ENCODE peak calls at places on chromosomes 6 and 20, in nine cellular contexts. One of them, this sample, is unnamed.

GRCh38 chr20:14860410-14860814 is 523.0 kb upstream of the FLRT3 start:
- DNase-seq in spleen: no peak
- DNase-seq in GM13976: no peak
- DNase-seq in cardiac fibroblast: no peak
- DNase-seq in foreskin fibroblast: no peak
- DNase-seq in glutamatergic neuron: peak; percentile 19
- DNase-seq in AG10803: no peak
- DNase-seq in choroid plexus epithelial cell: no peak
- DNase-seq in HFFc6: no peak
- DNase-seq in this sample: no peak

GRCh38 chr6:161411265-161411944 is 137.5 kb upstream of the AGPAT4 start:
- DNase-seq in spleen: no peak
- DNase-seq in glutamatergic neuron: no peak
- DNase-seq in GM13976: no peak
- DNase-seq in AG10803: no peak
- DNase-seq in HFFc6: no peak
- DNase-seq in foreskin fibroblast: no peak
- DNase-seq in choroid plexus epithelial cell: peak; percentile 33
- DNase-seq in cardiac fibroblast: peak; percentile 38
- DNase-seq in this sample: no peak

GRCh38 chr6:87093651-87094050 is 1.3 kb downstream of the CGA start:
- DNase-seq in HFFc6: peak; percentile 23
- DNase-seq in glutamatergic neuron: no peak
- DNase-seq in choroid plexus epithelial cell: peak; percentile 11
- DNase-seq in spleen: no peak
- DNase-seq in cardiac fibroblast: peak; percentile 32
- DNase-seq in AG10803: peak; percentile 8
- DNase-seq in foreskin fibroblast: peak; percentile 14
- DNase-seq in GM13976: no peak
- DNase-seq in this sample: no peak

GRCh38 chr20:52150440-52151258 is 40.9 kb downstream of the ZFP64 start:
- DNase-seq in cardiac fibroblast: peak; percentile 70
- DNase-seq in spleen: no peak
- DNase-seq in choroid plexus epithelial cell: peak; percentile 75
- DNase-seq in AG10803: peak; percentile 42
- DNase-seq in GM13976: peak; percentile 66
- DNase-seq in foreskin fibroblast: peak; percentile 67
- DNase-seq in HFFc6: peak; percentile 20
- DNase-seq in glutamatergic neuron: no peak
- DNase-seq in this sample: peak; percentile 71

GRCh38 chr6:26336355-26337198 is 28.4 kb upstream of the BTN3A2 start:
- DNase-seq in cardiac fibroblast: peak; percentile 70
- DNase-seq in foreskin fibroblast: peak; percentile 81
- DNase-seq in GM13976: no peak
- DNase-seq in choroid plexus epithelial cell: peak; percentile 66
- DNase-seq in HFFc6: peak; percentile 70
- DNase-seq in AG10803: peak; percentile 62
- DNase-seq in glutamatergic neuron: no peak
- DNase-seq in spleen: no peak
- DNase-seq in this sample: no peak

GRCh38 chr6:156865019-156865629 is 87.9 kb downstream of the ARID1B start:
- DNase-seq in choroid plexus epithelial cell: peak; percentile 67
- DNase-seq in AG10803: peak; percentile 53
- DNase-seq in glutamatergic neuron: no peak
- DNase-seq in cardiac fibroblast: peak; percentile 68
- DNase-seq in GM13976: no peak
- DNase-seq in HFFc6: no peak
- DNase-seq in spleen: no peak
- DNase-seq in foreskin fibroblast: peak; percentile 63
- DNase-seq in this sample: no peak

GRCh38 chr6:149154137-149154900 is 163.2 kb upstream of the TAB2 start:
- DNase-seq in cardiac fibroblast: peak; percentile 17
- DNase-seq in GM13976: no peak
- DNase-seq in choroid plexus epithelial cell: peak; percentile 51
- DNase-seq in spleen: no peak
- DNase-seq in glutamatergic neuron: no peak
- DNase-seq in AG10803: no peak
- DNase-seq in HFFc6: no peak
- DNase-seq in foreskin fibroblast: no peak
- DNase-seq in this sample: no peak

GRCh38 chr6:33978593-33979150 is 167.2 kb downstream of the GRM4 start:
- DNase-seq in HFFc6: no peak
- DNase-seq in AG10803: no peak
- DNase-seq in foreskin fibroblast: no peak
- DNase-seq in spleen: peak; percentile 27
- DNase-seq in choroid plexus epithelial cell: no peak
- DNase-seq in cardiac fibroblast: no peak
- DNase-seq in glutamatergic neuron: no peak
- DNase-seq in GM13976: no peak
- DNase-seq in this sample: no peak

GRCh38 chr6:105320766-105321165 is 82.1 kb downstream of the PREP start:
- DNase-seq in foreskin fibroblast: no peak
- DNase-seq in spleen: no peak
- DNase-seq in cardiac fibroblast: no peak
- DNase-seq in AG10803: no peak
- DNase-seq in choroid plexus epithelial cell: no peak
- DNase-seq in GM13976: no peak
- DNase-seq in glutamatergic neuron: no peak
- DNase-seq in HFFc6: no peak
- DNase-seq in this sample: no peak

GRCh38 chr6:158377866-158378265 is 65.6 kb downstream of the TULP4 start:
- DNase-seq in HFFc6: peak; percentile 47
- DNase-seq in glutamatergic neuron: no peak
- DNase-seq in choroid plexus epithelial cell: peak; percentile 79
- DNase-seq in foreskin fibroblast: peak; percentile 54
- DNase-seq in GM13976: no peak
- DNase-seq in spleen: no peak
- DNase-seq in cardiac fibroblast: peak; percentile 32
- DNase-seq in AG10803: peak; percentile 42
- DNase-seq in this sample: no peak

GRCh38 chr6:52610745-52611355 is 34.0 kb upstream of the TRAM2 start:
- DNase-seq in spleen: no peak
- DNase-seq in AG10803: peak; percentile 54
- DNase-seq in foreskin fibroblast: peak; percentile 80
- DNase-seq in cardiac fibroblast: peak; percentile 69
- DNase-seq in choroid plexus epithelial cell: peak; percentile 51
- DNase-seq in GM13976: no peak
- DNase-seq in HFFc6: peak; percentile 67
- DNase-seq in glutamatergic neuron: no peak
- DNase-seq in this sample: no peak

GRCh38 chr6:27049863-27050781 is 197.4 kb upstream of the PRSS16 start:
- DNase-seq in HFFc6: no peak
- DNase-seq in GM13976: no peak
- DNase-seq in foreskin fibroblast: no peak
- DNase-seq in cardiac fibroblast: no peak
- DNase-seq in glutamatergic neuron: no peak
- DNase-seq in choroid plexus epithelial cell: no peak
- DNase-seq in spleen: no peak
- DNase-seq in AG10803: no peak
- DNase-seq in this sample: no peak

GRCh38 chr20:17587831-17588230 is 18.0 kb downstream of the DSTN start:
- DNase-seq in HFFc6: no peak
- DNase-seq in cardiac fibroblast: no peak
- DNase-seq in choroid plexus epithelial cell: no peak
- DNase-seq in spleen: no peak
- DNase-seq in glutamatergic neuron: no peak
- DNase-seq in AG10803: no peak
- DNase-seq in foreskin fibroblast: no peak
- DNase-seq in GM13976: no peak
- DNase-seq in this sample: no peak

DNA sequence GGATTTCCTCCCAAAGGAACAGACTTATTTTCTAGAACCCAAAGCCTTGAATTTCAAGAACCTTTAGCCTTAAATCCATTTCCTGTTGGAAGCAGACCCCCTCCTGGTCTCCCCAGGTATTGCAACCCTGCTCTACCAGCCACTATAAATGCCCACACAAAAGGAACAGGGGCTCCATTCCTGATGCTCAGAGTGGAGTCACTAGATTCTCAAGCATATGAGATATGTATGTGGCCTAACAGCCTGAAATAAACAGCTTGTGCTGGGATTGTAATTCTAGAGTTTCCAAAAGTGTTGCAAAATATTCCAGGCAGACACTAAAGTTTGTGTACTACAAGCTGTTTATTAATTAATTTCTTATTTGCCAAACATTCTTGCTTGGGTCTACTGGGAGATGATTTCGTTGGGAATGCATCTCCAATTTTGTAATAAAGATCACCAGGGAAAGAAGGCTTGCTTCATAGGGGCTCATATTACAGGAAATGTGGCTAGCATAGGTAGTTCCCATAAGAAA is 44.8 kb downstream of the RIPOR3 start:
- DNase-seq in cardiac fibroblast: peak; percentile 87
- DNase-seq in foreskin fibroblast: peak; percentile 77
- DNase-seq in choroid plexus epithelial cell: peak; percentile 88
- DNase-seq in spleen: no peak
- DNase-seq in GM13976: no peak
- DNase-seq in AG10803: peak; percentile 97
- DNase-seq in HFFc6: no peak
- DNase-seq in glutamatergic neuron: no peak
- DNase-seq in this sample: no peak
- TF ChIP-seq CTCF in cardiac fibroblast: peak; percentile 61
- TF ChIP-seq CTCF in foreskin fibroblast: peak; percentile 41
- TF ChIP-seq CTCF in choroid plexus epithelial cell: peak; percentile 57
- TF ChIP-seq CTCF in spleen: no peak
- TF ChIP-seq CTCF in GM13976: no peak
- TF ChIP-seq CTCF in AG10803: peak; percentile 60
- TF ChIP-seq CTCF in HFFc6: peak; percentile 68
- TF ChIP-seq CTCF in glutamatergic neuron: peak; percentile 48
- TF ChIP-seq CTCF in this sample: no peak

DNA sequence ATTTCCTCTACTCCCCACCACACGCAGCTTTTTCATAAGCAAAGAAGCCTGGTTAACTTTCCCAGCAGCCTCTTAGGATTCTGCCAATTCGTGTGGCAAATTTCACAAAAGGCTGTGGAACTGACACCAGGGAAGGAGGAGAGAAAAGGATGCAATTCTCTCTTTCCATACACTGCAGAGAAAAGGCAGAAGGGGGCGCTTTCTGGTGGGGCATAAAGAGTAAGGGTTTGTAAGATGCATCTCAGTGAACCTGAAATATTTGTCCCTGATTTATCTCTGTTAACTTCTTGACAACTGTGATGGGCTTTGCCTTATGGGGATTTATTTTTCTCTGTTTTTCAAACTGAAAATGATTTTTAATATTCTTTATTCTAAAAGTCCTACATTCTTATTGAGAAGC is 45.5 kb upstream of the GLP1R start:
- DNase-seq in glutamatergic neuron: peak; percentile 39
- DNase-seq in spleen: no peak
- DNase-seq in GM13976: no peak
- DNase-seq in choroid plexus epithelial cell: peak; percentile 5
- DNase-seq in foreskin fibroblast: no peak
- DNase-seq in HFFc6: no peak
- DNase-seq in AG10803: no peak
- DNase-seq in cardiac fibroblast: peak; percentile 5
- DNase-seq in this sample: no peak
- TF ChIP-seq CTCF in glutamatergic neuron: no peak
- TF ChIP-seq CTCF in spleen: no peak
- TF ChIP-seq CTCF in GM13976: no peak
- TF ChIP-seq CTCF in choroid plexus epithelial cell: peak; percentile 24
- TF ChIP-seq CTCF in foreskin fibroblast: no peak
- TF ChIP-seq CTCF in HFFc6: no peak
- TF ChIP-seq CTCF in AG10803: peak; percentile 16
- TF ChIP-seq CTCF in cardiac fibroblast: peak; percentile 15
- TF ChIP-seq CTCF in this sample: no peak

DNA sequence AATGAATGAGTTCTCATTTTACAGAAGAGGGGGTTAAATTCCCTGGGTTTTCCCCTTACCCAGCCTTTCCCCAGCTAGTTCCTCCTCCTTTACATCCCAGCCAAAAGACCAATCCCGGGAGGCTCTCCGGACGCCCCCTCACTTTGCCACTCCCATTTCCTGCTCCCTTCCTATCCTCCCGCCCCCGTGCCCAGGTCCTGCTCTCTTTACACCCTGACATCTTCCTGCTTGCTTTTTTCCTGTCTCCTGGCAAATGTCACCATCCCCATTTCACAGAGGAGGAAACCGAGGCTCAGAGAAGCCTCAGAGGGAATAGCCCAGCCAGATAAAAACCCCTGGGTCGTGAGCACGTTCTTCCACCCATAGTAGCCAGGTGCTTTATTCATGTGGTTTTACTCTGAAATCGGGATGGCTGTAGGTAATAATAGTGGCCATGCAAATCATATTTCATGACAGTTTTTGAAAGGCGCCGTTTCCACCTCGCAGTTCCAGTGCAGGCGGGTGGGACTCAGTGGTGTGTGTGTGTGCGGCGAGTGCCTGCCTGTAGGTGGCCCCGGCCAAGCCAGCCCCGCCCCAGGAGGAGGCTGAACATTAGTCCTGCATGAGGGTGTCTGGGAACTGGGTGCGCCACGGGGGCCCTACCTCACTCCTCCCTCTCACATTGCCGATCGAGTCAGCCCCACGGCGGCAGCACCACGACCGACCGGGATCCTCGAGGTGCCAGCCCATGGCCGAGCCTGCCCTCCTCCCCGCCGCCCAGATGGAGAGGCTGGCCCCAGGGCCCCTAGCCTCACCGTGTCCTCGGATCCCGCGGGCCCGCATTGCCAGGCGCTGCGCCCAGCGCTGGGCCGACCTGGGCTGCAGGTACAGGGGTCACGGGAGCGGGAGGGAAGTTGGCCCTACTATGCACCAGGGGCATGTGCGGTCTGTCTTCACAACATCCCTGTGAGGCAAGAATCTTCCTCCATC is at the start of gene ARHGAP40:
- DNase-seq in cardiac fibroblast: no peak
- DNase-seq in GM13976: peak; percentile 72
- DNase-seq in glutamatergic neuron: peak; percentile 32
- DNase-seq in spleen: no peak
- DNase-seq in choroid plexus epithelial cell: peak; percentile 23
- DNase-seq in foreskin fibroblast: peak; percentile 30
- DNase-seq in AG10803: no peak
- DNase-seq in HFFc6: peak; percentile 11
- DNase-seq in this sample: peak; percentile 69
- TF ChIP-seq CTCF in cardiac fibroblast: peak; percentile 37
- TF ChIP-seq CTCF in GM13976: no peak
- TF ChIP-seq CTCF in glutamatergic neuron: no peak
- TF ChIP-seq CTCF in spleen: no peak
- TF ChIP-seq CTCF in choroid plexus epithelial cell: peak; percentile 45
- TF ChIP-seq CTCF in foreskin fibroblast: no peak
- TF ChIP-seq CTCF in AG10803: peak; percentile 3
- TF ChIP-seq CTCF in HFFc6: peak; percentile 56
- TF ChIP-seq CTCF in this sample: no peak

DNA sequence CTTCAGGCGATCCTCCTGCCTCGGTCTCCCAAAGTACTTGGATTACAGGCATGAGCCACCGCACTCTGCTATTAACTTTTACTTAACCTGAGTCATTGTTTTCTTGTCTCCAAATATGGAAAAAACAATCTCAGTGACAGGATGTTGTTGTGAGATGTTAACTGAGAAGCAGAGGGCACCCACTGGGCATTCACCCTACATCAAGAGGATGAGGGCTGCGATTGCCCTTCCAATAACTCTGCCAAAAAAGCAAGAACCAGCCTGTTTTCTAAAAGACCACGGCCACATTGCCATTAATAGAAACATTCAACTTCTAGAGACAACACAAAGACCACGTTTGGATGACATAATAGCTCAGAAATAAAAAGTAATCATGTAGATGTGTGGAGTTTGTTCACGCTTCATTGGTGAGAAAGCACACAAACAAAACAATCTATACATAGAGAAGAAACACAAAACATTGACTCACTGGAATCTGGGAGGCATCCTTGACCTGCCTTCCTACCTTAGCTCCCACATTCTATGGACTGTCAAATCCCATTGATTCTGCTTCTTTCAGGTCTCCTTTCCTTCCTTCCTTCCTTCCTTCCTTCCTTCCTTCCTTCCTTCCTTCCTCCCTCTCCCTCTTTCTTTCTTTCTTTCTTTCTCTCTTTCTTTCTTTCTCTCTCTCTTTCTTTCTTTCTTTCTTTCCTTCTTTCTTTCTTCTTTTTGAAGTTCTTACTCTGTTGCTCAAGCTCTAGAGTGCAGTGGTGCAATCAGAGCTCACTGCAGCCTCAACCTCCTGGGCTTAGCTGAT is 107.8 kb upstream of the SGK1 start:
- DNase-seq in GM13976: no peak
- DNase-seq in glutamatergic neuron: no peak
- DNase-seq in choroid plexus epithelial cell: no peak
- DNase-seq in spleen: no peak
- DNase-seq in foreskin fibroblast: no peak
- DNase-seq in cardiac fibroblast: peak; percentile 67
- DNase-seq in HFFc6: no peak
- DNase-seq in AG10803: no peak
- DNase-seq in this sample: no peak
- TF ChIP-seq CTCF in GM13976: no peak
- TF ChIP-seq CTCF in glutamatergic neuron: no peak
- TF ChIP-seq CTCF in choroid plexus epithelial cell: no peak
- TF ChIP-seq CTCF in spleen: no peak
- TF ChIP-seq CTCF in foreskin fibroblast: no peak
- TF ChIP-seq CTCF in cardiac fibroblast: no peak
- TF ChIP-seq CTCF in HFFc6: no peak
- TF ChIP-seq CTCF in AG10803: no peak
- TF ChIP-seq CTCF in this sample: no peak

This sample was measured in GM20000.